ENCODE peak calls at places on chromosomes 2 and 18, in eight cellular contexts. W is IMR-90, P is GM13977, S is SJSA1, C is fibroblast of mammary gland, E is GM12865, R is KBM-7, T is lower leg skin. D is an unnamed sample.

GRCh38 chr2:135948642-135949355 is 36.6 kb downstream of the DARS1 start:
- DNase-seq in E (peak; percentile 29), S (no peak), T (no peak), C (peak; percentile 86), R (no peak), W (peak; percentile 83), P (peak; percentile 32), D (peak; percentile 52)

GRCh38 chr2:193518061-193518817 is 1323.5 kb upstream of the TMEFF2 start:
- DNase-seq in P (no peak), C (peak; percentile 91), T (no peak), S (no peak), W (peak; percentile 27), E (no peak), R (no peak), D (no peak)

GRCh38 chr2:168500516-168500915 is 44.4 kb downstream of the CERS6 start:
- DNase-seq in S (no peak), E (no peak), C (no peak), T (no peak), R (no peak), P (no peak), W (no peak), D (no peak)

GRCh38 chr2:119218478-119219064 is 5.1 kb upstream of the STEAP3 start:
- DNase-seq in E (peak; percentile 39), W (peak; percentile 74), C (peak; percentile 70), S (peak; percentile 81), T (no peak), R (peak; percentile 86), P (peak; percentile 40), D (no peak)

GRCh38 chr2:134865388-134865787 is 27.0 kb downstream of the ACMSD start:
- DNase-seq in R (no peak), W (no peak), P (no peak), C (no peak), S (no peak), T (no peak), E (no peak), D (no peak)

GRCh38 chr2:151063271-151063670 is 198.4 kb downstream of the RBM43 start:
- DNase-seq in T (no peak), R (no peak), P (no peak), E (no peak), C (no peak), S (no peak), W (peak; percentile 75), D (no peak)

GRCh38 chr2:130310881-130311280 is 31.8 kb upstream of the IMP4 start:
- DNase-seq in S (no peak), P (no peak), R (no peak), E (peak; percentile 48), C (no peak), W (no peak), T (no peak), D (no peak)

GRCh38 chr18:7414459-7414858 is 152.7 kb upstream of the PTPRM start:
- DNase-seq in W (no peak), T (peak; percentile 89), P (no peak), E (no peak), R (no peak), C (peak; percentile 47), S (no peak), D (no peak)

GRCh38 chr2:120442923-120443571 is 97.1 kb downstream of the INHBB start:
- DNase-seq in R (no peak), T (peak; percentile 87), E (no peak), S (no peak), P (no peak), C (no peak), W (no peak), D (no peak)

GRCh38 chr2:7692657-7693161 is 775.5 kb downstream of the RNF144A start:
- DNase-seq in R (no peak), W (peak; percentile 53), P (no peak), C (peak; percentile 97), E (no peak), S (no peak), T (no peak), D (no peak)

GRCh38 chr2:75053484-75054112 is 95.2 kb downstream of the POLE4 start:
- DNase-seq in W (peak; percentile 16), P (peak; percentile 47), C (no peak), E (peak; percentile 82), T (no peak), R (peak; percentile 21), S (no peak), D (no peak)

GRCh38 chr2:230455005-230455684 is 39.1 kb downstream of the SP100 start:
- DNase-seq in C (no peak), T (no peak), R (no peak), W (no peak), S (no peak), P (no peak), E (peak; percentile 45), D (no peak)

GRCh38 chr2:137050949-137051348 is 285.6 kb downstream of the THSD7B start:
- DNase-seq in W (no peak), S (no peak), C (no peak), T (no peak), P (no peak), R (no peak), E (peak; percentile 3), D (no peak)

GRCh38 chr18:30376515-30376914 is 666.0 kb downstream of the DSC3 start:
- DNase-seq in E (peak; percentile 2), R (peak; percentile 8), W (no peak), C (no peak), S (no peak), T (no peak), P (no peak), D (no peak)

GRCh38 chr2:67255933-67256615 is 141.1 kb upstream of the ETAA1 start:
- DNase-seq in E (no peak), T (no peak), P (no peak), C (peak; percentile 75), W (peak; percentile 96), R (no peak), S (no peak), D (no peak)

GRCh38 chr2:197255550-197255949 is 55.0 kb downstream of the ANKRD44 start:
- DNase-seq in T (peak; percentile 91), W (peak; percentile 55), C (no peak), S (peak; percentile 64), R (peak; percentile 94), P (peak; percentile 88), E (peak; percentile 94), D (peak; percentile 68)

GRCh38 chr2:149768320-149768799 is 180.8 kb upstream of the MMADHC start:
- DNase-seq in T (no peak), P (no peak), W (peak; percentile 15), C (peak; percentile 14), E (no peak), R (no peak), S (no peak), D (no peak)

GRCh38 chr2:6866239-6866745 is 585 bp upstream of the CMPK2 start:
- DNase-seq in R (peak; percentile 63), P (peak; percentile 59), E (peak; percentile 59), W (peak; percentile 3), C (peak; percentile 24), S (no peak), T (no peak), D (no peak)

GRCh38 chr2:101704046-101704466 is 6.5 kb downstream of the MAP4K4 start:
- DNase-seq in C (peak; percentile 88), T (no peak), W (peak; percentile 77), R (peak; percentile 78), S (no peak), E (peak; percentile 41), P (no peak), D (no peak)

GRCh38 chr18:31721596-31721995 is 37.2 kb upstream of the B4GALT6 start:
- DNase-seq in P (no peak), W (no peak), R (no peak), T (no peak), E (no peak), S (no peak), C (peak; percentile 22), D (no peak)

GRCh38 chr18:74092922-74093321 is 54.7 kb downstream of the FBXO15 start:
- DNase-seq in T (no peak), E (no peak), C (no peak), W (no peak), S (no peak), R (no peak), P (no peak), D (no peak)

GRCh38 chr18:24613887-24614286 is 153.4 kb downstream of the HRH4 start:
- DNase-seq in W (no peak), E (no peak), P (no peak), C (no peak), T (no peak), S (no peak), R (peak; percentile 93), D (no peak)

D was measured in T-helper 22 cell.